ENCODE peak calls at places on chromosomes 4 and X, in seven cellular contexts. One of them, this sample, is unnamed.

GRCh38 chr4:6688879-6689505 is 4.7 kb upstream of the S100P start:
- DNase-seq in esophagus squamous epithelium: no peak
- DNase-seq in A549: peak
- DNase-seq in lower leg skin: no peak
- DNase-seq in NB4: peak
- DNase-seq in suprapubic skin: no peak
- DNase-seq in HepG2: peak
- DNase-seq in this sample: peak

GRCh38 chr4:23728393-23728792 is 161.5 kb downstream of the PPARGC1A start:
- DNase-seq in lower leg skin: no peak
- DNase-seq in HepG2: no peak
- DNase-seq in NB4: no peak
- DNase-seq in suprapubic skin: no peak
- DNase-seq in A549: peak
- DNase-seq in esophagus squamous epithelium: no peak
- DNase-seq in this sample: no peak

GRCh38 chr4:139243448-139244365 is 36.3 kb downstream of the MGARP start:
- DNase-seq in esophagus squamous epithelium: no peak
- DNase-seq in suprapubic skin: no peak
- DNase-seq in lower leg skin: peak
- DNase-seq in HepG2: peak
- DNase-seq in A549: no peak
- DNase-seq in NB4: no peak
- DNase-seq in this sample: peak

GRCh38 chr4:173461170-173461569 is 62.3 kb upstream of the SCRG1 start:
- DNase-seq in NB4: peak
- DNase-seq in esophagus squamous epithelium: no peak
- DNase-seq in suprapubic skin: no peak
- DNase-seq in lower leg skin: no peak
- DNase-seq in A549: no peak
- DNase-seq in HepG2: no peak
- DNase-seq in this sample: no peak

GRCh38 chrX:96682516-96682915 is 2.1 kb upstream of the DIAPH2 start:
- DNase-seq in lower leg skin: no peak
- DNase-seq in HepG2: no peak
- DNase-seq in esophagus squamous epithelium: no peak
- DNase-seq in NB4: no peak
- DNase-seq in suprapubic skin: no peak
- DNase-seq in A549: no peak
- DNase-seq in this sample: no peak

GRCh38 chr4:18075823-18076433 is 54.4 kb upstream of the LCORL start:
- DNase-seq in A549: no peak
- DNase-seq in NB4: peak
- DNase-seq in lower leg skin: no peak
- DNase-seq in esophagus squamous epithelium: no peak
- DNase-seq in suprapubic skin: no peak
- DNase-seq in HepG2: peak
- DNase-seq in this sample: no peak

GRCh38 chrX:153336128-153336894 is 2.4 kb downstream of the ZNF275 start:
- DNase-seq in esophagus squamous epithelium: no peak
- DNase-seq in suprapubic skin: no peak
- DNase-seq in HepG2: no peak
- DNase-seq in NB4: no peak
- DNase-seq in lower leg skin: no peak
- DNase-seq in A549: no peak
- DNase-seq in this sample: no peak

GRCh38 chr4:38094419-38094818 is 134.2 kb downstream of the PTTG2 start:
- DNase-seq in HepG2: no peak
- DNase-seq in esophagus squamous epithelium: no peak
- DNase-seq in A549: no peak
- DNase-seq in NB4: no peak
- DNase-seq in lower leg skin: no peak
- DNase-seq in suprapubic skin: no peak
- DNase-seq in this sample: no peak

GRCh38 chr4:139817657-139818452 is 152.2 kb downstream of the MGST2 start:
- DNase-seq in NB4: no peak
- DNase-seq in HepG2: no peak
- DNase-seq in esophagus squamous epithelium: no peak
- DNase-seq in suprapubic skin: no peak
- DNase-seq in A549: no peak
- DNase-seq in lower leg skin: peak
- DNase-seq in this sample: no peak

GRCh38 chr4:82484987-82485783 is 54.8 kb downstream of the ENOPH1 start:
- DNase-seq in HepG2: no peak
- DNase-seq in esophagus squamous epithelium: no peak
- DNase-seq in NB4: no peak
- DNase-seq in A549: no peak
- DNase-seq in lower leg skin: no peak
- DNase-seq in suprapubic skin: no peak
- DNase-seq in this sample: no peak

GRCh38 chrX:22095306-22095705 is 63.2 kb downstream of the PHEX start:
- DNase-seq in A549: no peak
- DNase-seq in HepG2: no peak
- DNase-seq in esophagus squamous epithelium: no peak
- DNase-seq in NB4: no peak
- DNase-seq in lower leg skin: peak
- DNase-seq in suprapubic skin: peak
- DNase-seq in this sample: no peak

GRCh38 chr4:181264908-181265307 is 978.3 kb upstream of the TENM3 start:
- DNase-seq in A549: no peak
- DNase-seq in NB4: no peak
- DNase-seq in esophagus squamous epithelium: no peak
- DNase-seq in HepG2: no peak
- DNase-seq in lower leg skin: no peak
- DNase-seq in suprapubic skin: no peak
- DNase-seq in this sample: no peak

GRCh38 chrX:55007633-55008032 is 7.5 kb downstream of the APEX2 start:
- DNase-seq in NB4: no peak
- DNase-seq in A549: no peak
- DNase-seq in HepG2: peak
- DNase-seq in esophagus squamous epithelium: no peak
- DNase-seq in lower leg skin: no peak
- DNase-seq in suprapubic skin: no peak
- DNase-seq in this sample: no peak

GRCh38 chrX:134752558-134752957 is 94.3 kb upstream of the PLAC1 start:
- DNase-seq in lower leg skin: no peak
- DNase-seq in esophagus squamous epithelium: no peak
- DNase-seq in NB4: no peak
- DNase-seq in suprapubic skin: no peak
- DNase-seq in A549: no peak
- DNase-seq in HepG2: no peak
- DNase-seq in this sample: no peak

GRCh38 chrX:122703762-122704161 is 480.3 kb upstream of the GRIA3 start:
- DNase-seq in suprapubic skin: no peak
- DNase-seq in lower leg skin: no peak
- DNase-seq in HepG2: no peak
- DNase-seq in A549: no peak
- DNase-seq in esophagus squamous epithelium: no peak
- DNase-seq in NB4: no peak
- DNase-seq in this sample: no peak

GRCh38 chrX:94288325-94288724 is 614.3 kb downstream of the FAM133A start:
- DNase-seq in A549: no peak
- DNase-seq in HepG2: no peak
- DNase-seq in lower leg skin: no peak
- DNase-seq in esophagus squamous epithelium: no peak
- DNase-seq in NB4: no peak
- DNase-seq in suprapubic skin: no peak
- DNase-seq in this sample: no peak

GRCh38 chrX:38839269-38839668 is 38.0 kb downstream of the MID1IP1 start:
- DNase-seq in lower leg skin: no peak
- DNase-seq in esophagus squamous epithelium: no peak
- DNase-seq in suprapubic skin: no peak
- DNase-seq in NB4: no peak
- DNase-seq in A549: no peak
- DNase-seq in HepG2: peak
- DNase-seq in this sample: no peak

GRCh38 chr4:2364654-2365053 is 53.8 kb downstream of the ZFYVE28 start:
- DNase-seq in esophagus squamous epithelium: no peak
- DNase-seq in HepG2: no peak
- DNase-seq in suprapubic skin: no peak
- DNase-seq in A549: no peak
- DNase-seq in lower leg skin: no peak
- DNase-seq in NB4: no peak
- DNase-seq in this sample: no peak
- TF ChIP-seq POLR2A in esophagus squamous epithelium: no peak
- TF ChIP-seq POLR2A in HepG2: no peak
- TF ChIP-seq POLR2A in suprapubic skin: no peak
- TF ChIP-seq POLR2A in A549: no peak
- TF ChIP-seq POLR2A in lower leg skin: no peak
- TF ChIP-seq POLR2A in NB4: no peak
- TF ChIP-seq POLR2A in this sample: no peak

GRCh38 chr4:105895324-105895608 is at the start of gene NPNT:
- DNase-seq in HepG2: no peak
- DNase-seq in lower leg skin: no peak
- DNase-seq in suprapubic skin: no peak
- DNase-seq in A549: no peak
- DNase-seq in esophagus squamous epithelium: no peak
- DNase-seq in NB4: no peak
- DNase-seq in this sample: no peak

GRCh38 chr4:105894570-105895323 is 524 bp upstream of the NPNT start:
- DNase-seq in HepG2: no peak
- DNase-seq in suprapubic skin: no peak
- DNase-seq in NB4: no peak
- DNase-seq in A549: no peak
- DNase-seq in esophagus squamous epithelium: no peak
- DNase-seq in lower leg skin: no peak
- DNase-seq in this sample: peak

GRCh38 chr4:105896984-105897760 is 1.9 kb downstream of the NPNT start:
- DNase-seq in NB4: no peak
- DNase-seq in HepG2: no peak
- DNase-seq in A549: no peak
- DNase-seq in suprapubic skin: no peak
- DNase-seq in lower leg skin: no peak
- DNase-seq in esophagus squamous epithelium: no peak
- DNase-seq in this sample: no peak

GRCh38 chr4:105895609-105896460 is 564 bp downstream of the NPNT start:
- DNase-seq in suprapubic skin: no peak
- DNase-seq in HepG2: no peak
- DNase-seq in lower leg skin: no peak
- DNase-seq in esophagus squamous epithelium: no peak
- DNase-seq in NB4: no peak
- DNase-seq in A549: peak
- DNase-seq in this sample: peak

DNA sequence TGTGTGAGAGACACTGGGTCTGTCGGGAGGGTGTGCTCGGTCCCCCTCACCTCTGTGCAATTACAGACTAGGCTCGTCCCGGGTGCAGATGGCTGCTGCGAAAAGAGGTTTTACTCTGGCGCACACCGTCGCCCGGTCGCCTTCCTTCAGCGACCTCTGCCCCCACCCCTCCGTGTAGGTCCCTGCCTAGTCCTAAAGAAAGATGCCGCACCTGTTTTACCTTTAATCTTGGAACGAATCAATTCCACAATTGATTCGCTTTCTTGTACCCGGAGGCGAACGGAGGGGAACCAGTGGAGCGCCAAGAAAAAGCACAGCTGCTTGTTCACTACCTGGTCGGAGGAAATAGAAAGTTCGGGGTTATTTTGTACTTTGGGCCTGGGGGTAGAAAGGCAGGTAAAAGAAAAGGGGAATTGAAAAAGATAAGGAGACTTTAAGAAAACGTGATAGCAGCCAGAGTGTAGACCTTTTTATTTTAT is 1.2 kb downstream of the NPNT start:
- DNase-seq in NB4: no peak
- DNase-seq in A549: no peak
- DNase-seq in suprapubic skin: no peak
- DNase-seq in lower leg skin: no peak
- DNase-seq in esophagus squamous epithelium: no peak
- DNase-seq in HepG2: no peak
- DNase-seq in this sample: no peak
- H3K4me3 ChIP-seq in NB4: no peak
- H3K4me3 ChIP-seq in A549: no peak
- H3K4me3 ChIP-seq in suprapubic skin: peak
- H3K4me3 ChIP-seq in lower leg skin: peak
- H3K4me3 ChIP-seq in esophagus squamous epithelium: peak
- H3K4me3 ChIP-seq in HepG2: peak
- H3K4me3 ChIP-seq in this sample: peak

DNA sequence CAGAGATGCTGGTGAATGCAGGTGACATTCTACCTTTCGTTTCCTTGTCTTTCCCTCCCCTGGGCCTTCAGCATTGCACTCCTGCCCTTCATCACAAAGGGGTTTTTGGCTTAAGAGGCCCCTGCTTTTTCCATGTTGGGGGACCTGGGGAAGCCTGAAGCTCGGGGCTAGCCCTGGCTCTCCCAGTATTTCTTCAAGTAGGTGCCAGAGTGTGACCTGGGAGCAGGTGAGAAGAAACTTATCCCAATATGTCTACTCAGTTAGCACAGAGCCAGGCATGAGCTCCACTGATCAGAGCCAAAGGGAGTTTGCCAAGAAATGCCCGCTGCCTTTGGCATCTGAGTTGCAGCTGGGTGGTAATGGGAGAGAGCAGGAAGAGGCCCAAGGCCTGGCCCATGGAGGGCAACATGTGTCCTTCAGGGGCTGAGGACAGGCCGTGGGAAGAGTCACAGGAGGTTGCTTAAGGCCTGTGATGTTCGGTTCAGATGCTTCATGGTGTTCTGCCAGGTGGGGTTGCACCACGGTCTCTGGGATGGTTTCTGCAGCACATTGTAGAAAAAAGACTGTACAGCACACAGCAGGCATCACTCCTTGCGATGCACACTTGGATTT is 7.6 kb downstream of the PRRG3 start:
- DNase-seq in HepG2: no peak
- DNase-seq in lower leg skin: no peak
- DNase-seq in NB4: no peak
- DNase-seq in A549: no peak
- DNase-seq in esophagus squamous epithelium: no peak
- DNase-seq in suprapubic skin: no peak
- DNase-seq in this sample: no peak
- TF ChIP-seq POLR2A in HepG2: no peak
- TF ChIP-seq POLR2A in lower leg skin: no peak
- TF ChIP-seq POLR2A in NB4: no peak
- TF ChIP-seq POLR2A in A549: no peak
- TF ChIP-seq POLR2A in esophagus squamous epithelium: no peak
- TF ChIP-seq POLR2A in suprapubic skin: no peak
- TF ChIP-seq POLR2A in this sample: no peak

GRCh38 chr4:90165883-90166282 is 38.7 kb downstream of the CCSER1 start:
- DNase-seq in HepG2: no peak
- DNase-seq in A549: no peak
- DNase-seq in suprapubic skin: no peak
- DNase-seq in esophagus squamous epithelium: no peak
- DNase-seq in NB4: no peak
- DNase-seq in lower leg skin: no peak
- DNase-seq in this sample: no peak

GRCh38 chr4:90159193-90159592 is 32.0 kb downstream of the CCSER1 start:
- DNase-seq in NB4: no peak
- DNase-seq in suprapubic skin: no peak
- DNase-seq in lower leg skin: no peak
- DNase-seq in A549: no peak
- DNase-seq in esophagus squamous epithelium: no peak
- DNase-seq in HepG2: no peak
- DNase-seq in this sample: no peak

DNA sequence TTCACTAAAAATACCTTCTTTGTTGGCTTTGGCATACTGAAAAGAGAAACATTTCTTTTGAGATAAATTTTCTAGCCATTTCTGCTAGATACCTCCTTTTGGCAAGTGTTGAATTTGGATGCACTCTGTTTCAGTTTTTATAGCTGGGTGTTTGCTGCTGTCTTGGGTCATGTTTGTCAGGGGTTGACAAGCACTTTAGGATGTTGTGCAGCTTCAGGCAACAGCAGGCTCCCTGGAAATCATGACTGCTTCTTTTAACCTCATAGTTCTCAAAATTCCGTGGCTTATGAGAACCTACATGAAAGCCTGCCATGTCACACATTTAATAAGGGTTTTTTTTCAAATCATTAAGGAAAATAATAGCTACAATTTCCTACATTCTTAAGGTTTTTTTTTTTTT is 36.7 kb downstream of the CCSER1 start:
- DNase-seq in suprapubic skin: no peak
- DNase-seq in lower leg skin: no peak
- DNase-seq in A549: no peak
- DNase-seq in esophagus squamous epithelium: no peak
- DNase-seq in NB4: no peak
- DNase-seq in HepG2: no peak
- DNase-seq in this sample: no peak
- H3K4me3 ChIP-seq in suprapubic skin: no peak
- H3K4me3 ChIP-seq in lower leg skin: no peak
- H3K4me3 ChIP-seq in A549: no peak
- H3K4me3 ChIP-seq in esophagus squamous epithelium: no peak
- H3K4me3 ChIP-seq in NB4: no peak
- H3K4me3 ChIP-seq in HepG2: no peak
- H3K4me3 ChIP-seq in this sample: no peak

This sample was measured in prostate gland.